ENCODE peak calls at places on chromosomes 11 and 22, in nine cellular contexts. N is glomerular endothelial cell; Q is amniotic epithelial cell; D is activated T-helper 1 cell treated with Interleukin-2 at 50 U/mL for 16 hours; J is stromal cell of bone marrow; S is stimulated activated CD8-positive, alpha-beta memory T cell treated with anti-CD3 and anti-CD28 coated beads, Interleukin-4, amount 100 ng/mL, for 1 hour; G is iris pigment epithelial cell; K is PC-3; T is IMR-90. O is an unnamed sample.

GRCh38 chr11:28243057-28243456 is 134.9 kb downstream of the METTL15 start:
- DNase-seq in N (no peak), Q (no peak), D (no peak), J (no peak), S (no peak), G (peak), K (no peak), T (no peak), O (no peak)

GRCh38 chr22:50274311-50274710 is 4.1 kb upstream of the MAPK11 start:
- DNase-seq in N (no peak), Q (peak), D (no peak), J (no peak), S (no peak), G (peak), K (peak), T (peak), O (no peak)

GRCh38 chr11:20113147-20113435 is 47.2 kb downstream of the DBX1 start:
- DNase-seq in N (no peak), Q (peak), D (no peak), J (no peak), S (no peak), G (peak), K (no peak), T (no peak), O (no peak)

GRCh38 chr11:104997288-104997687 is 25.7 kb downstream of the CASP5 start:
- DNase-seq in N (no peak), Q (peak), D (no peak), J (peak), S (no peak), G (peak), K (peak), T (no peak), O (no peak)

GRCh38 chr11:1126491-1126926 is 31.2 kb upstream of the MUC5AC start:
- DNase-seq in N (no peak), Q (no peak), D (no peak), J (no peak), S (no peak), G (no peak), K (no peak), T (no peak), O (no peak)

GRCh38 chr11:83680351-83680750 is 394.2 kb upstream of the CCDC90B start:
- DNase-seq in N (no peak), Q (no peak), D (no peak), J (no peak), S (no peak), G (no peak), K (no peak), T (no peak), O (no peak)

GRCh38 chr22:37905534-37906363 is at the start of gene MICALL1:
- DNase-seq in N (no peak), Q (peak), D (peak), J (peak), S (peak), G (peak), K (peak), T (peak), O (peak)

GRCh38 chr11:36278531-36279245 is 10.5 kb downstream of the COMMD9 start:
- DNase-seq in N (no peak), Q (peak), D (no peak), J (no peak), S (no peak), G (peak), K (no peak), T (peak), O (no peak)

GRCh38 chr22:42468841-42469240 is 36.6 kb upstream of the NFAM1 start:
- DNase-seq in N (no peak), Q (peak), D (no peak), J (peak), S (no peak), G (peak), K (no peak), T (peak), O (no peak)

GRCh38 chr11:118216621-118217526 is 7.9 kb downstream of the JAML start:
- DNase-seq in N (no peak), Q (no peak), D (no peak), J (no peak), S (no peak), G (no peak), K (no peak), T (no peak), O (no peak)

GRCh38 chr11:129374993-129375721 is 491 bp upstream of the BARX2 start:
- DNase-seq in N (no peak), Q (no peak), D (no peak), J (no peak), S (no peak), G (peak), K (peak), T (no peak), O (no peak)

GRCh38 chr11:107683807-107684206 is 28.0 kb downstream of the SLN start:
- DNase-seq in N (no peak), Q (no peak), D (no peak), J (no peak), S (no peak), G (no peak), K (peak), T (no peak), O (no peak)

O was measured in central memory CD8-positive, alpha-beta T cell.